ENCODE peak calls at places on chromosomes 11 and 22, in five cellular contexts. I is pancreas, K is esophagus squamous epithelium, N is tibial artery, H is heart left ventricle. Z is an unnamed sample. For H3K4me1, the result is how much of the 10 kb centered on the place peaks cover.

GRCh38 chr11:17273668-17274321 is 2.7 kb upstream of the NUCB2 start:
- DNase-seq in I (no peak), K (no peak), N (no peak), H (no peak), Z (no peak)

GRCh38 chr11:104690243-104690642 is 208.0 kb downstream of the CASP12 start:
- DNase-seq in I (no peak), K (no peak), N (no peak), H (no peak), Z (no peak)

GRCh38 chr11:36394056-36394455 is 98.0 kb downstream of the PRR5L start:
- DNase-seq in I (no peak), K (no peak), N (no peak), H (no peak), Z (no peak)

GRCh38 chr11:95680169-95680929 is 109.2 kb downstream of the FAM76B start:
- DNase-seq in I (no peak), K (no peak), N (no peak), H (no peak), Z (no peak)

GRCh38 chr22:26377170-26377825 is 51.8 kb upstream of the ASPHD2 start:
- DNase-seq in I (no peak), K (no peak), N (no peak), H (no peak), Z (no peak)

GRCh38 chr11:134915212-134915611 is 503.2 kb upstream of the B3GAT1 start:
- DNase-seq in I (no peak), K (no peak), N (no peak), H (no peak), Z (peak)

GRCh38 chr11:105641433-105641832 is 31.6 kb downstream of the GRIA4 start:
- DNase-seq in I (no peak), K (no peak), N (no peak), H (no peak), Z (no peak)

GRCh38 chr22:47300698-47301405 is 538.4 kb downstream of the TBC1D22A start:
- DNase-seq in I (peak), K (no peak), N (no peak), H (no peak), Z (no peak)

GRCh38 chr11:1153951-1154487 is 3.7 kb upstream of the MUC5AC start:
- DNase-seq in I (peak), K (no peak), N (peak), H (peak), Z (peak)

GRCh38 chr11:47483408-47483807 is 34.5 kb upstream of the RAPSN start:
- DNase-seq in I (no peak), K (no peak), N (no peak), H (no peak), Z (no peak)

GRCh38 chr11:35276396-35276795 is 137.4 kb downstream of the CD44 start:
- DNase-seq in I (no peak), K (peak), N (no peak), H (no peak), Z (peak)

GRCh38 chr11:126359431-126360048 is 4.1 kb downstream of the ST3GAL4 start:
- DNase-seq in I (no peak), K (no peak), N (peak), H (peak), Z (no peak)

GRCh38 chr11:66546966-66547661 is 411 bp downstream of the ACTN3 start:
- DNase-seq in I (no peak), K (no peak), N (no peak), H (no peak), Z (no peak)
- H3K4me3 ChIP-seq in I (no peak), K (peak), N (peak), H (peak), Z (peak)

DNA sequence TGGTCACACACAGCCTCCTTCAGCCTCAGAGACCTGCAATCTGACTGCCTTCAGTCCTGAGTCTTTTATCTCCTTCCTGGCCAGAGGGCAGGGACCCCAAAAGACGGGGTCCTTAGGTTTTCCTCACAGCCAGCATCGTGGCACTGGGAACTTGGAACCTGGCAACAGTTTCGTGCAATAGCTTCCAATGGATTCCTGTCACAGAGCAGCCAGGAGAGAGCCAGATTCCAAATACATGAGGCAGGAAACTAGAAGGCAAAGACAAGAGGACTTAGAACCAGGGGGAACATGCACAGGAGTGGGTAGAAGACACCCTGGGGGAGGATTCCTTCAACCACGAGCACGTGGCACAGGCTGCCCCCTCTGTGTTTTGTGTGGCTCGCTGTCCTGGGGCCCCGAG is 48.6 kb downstream of the C11orf91 start:
- DNase-seq in I (no peak), K (no peak), N (no peak), H (no peak), Z (no peak)
- H3K4me1 ChIP-seq in I (under half), K (under half), N (under half), H (under half), Z (under half)

DNA sequence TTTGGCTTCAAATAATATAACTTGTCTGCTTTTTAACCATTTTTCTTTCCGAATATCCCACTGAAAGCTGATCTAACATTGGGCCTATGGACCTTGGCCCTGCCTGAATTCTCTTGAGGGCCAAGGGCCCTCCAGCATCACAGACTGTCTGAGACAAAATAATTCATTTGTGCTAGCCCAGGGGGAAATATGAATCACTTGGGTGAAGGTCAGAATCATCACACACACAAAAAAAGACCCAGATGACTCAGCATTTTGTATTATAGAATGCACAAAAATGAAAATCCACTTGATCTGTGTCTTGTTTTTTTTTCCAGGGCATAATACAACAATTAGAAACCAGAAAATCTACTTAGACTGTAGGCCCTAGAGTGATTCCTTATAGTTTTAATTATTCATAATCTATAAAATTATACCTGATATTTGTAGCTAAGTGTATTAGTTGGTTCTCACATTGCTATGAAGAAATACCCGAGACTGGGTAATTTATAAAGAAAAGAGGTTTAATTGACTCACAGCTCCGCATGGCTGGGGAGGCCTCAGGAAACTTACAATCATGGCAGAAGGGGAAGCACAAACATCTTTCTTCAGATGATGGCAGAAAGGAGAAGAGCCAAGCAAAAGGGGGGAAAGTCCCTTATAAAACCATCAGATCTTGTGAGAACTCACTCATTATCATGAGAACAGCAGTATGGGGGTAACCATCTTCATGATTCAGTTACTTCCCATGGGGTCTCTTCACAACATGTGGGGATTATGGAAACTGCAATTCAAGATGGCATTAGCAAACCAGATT is 15.6 kb upstream of the RDX start:
- DNase-seq in I (no peak), K (no peak), N (no peak), H (no peak), Z (no peak)
- H3K4me3 ChIP-seq in I (no peak), K (no peak), N (no peak), H (no peak), Z (no peak)

GRCh38 chr22:40324468-40325305 is 21.6 kb upstream of the ADSL start:
- DNase-seq in I (no peak), K (no peak), N (no peak), H (no peak), Z (no peak)
- H3K4me1 ChIP-seq in I (under half), K (under half), N (under half), H (under half), Z (under half)

GRCh38 chr11:69644962-69645675 is 4.2 kb downstream of the CCND1 start:
- DNase-seq in I (peak), K (no peak), N (no peak), H (peak), Z (no peak)
- H3K4me3 ChIP-seq in I (no peak), K (peak), N (no peak), H (no peak), Z (no peak)

DNA sequence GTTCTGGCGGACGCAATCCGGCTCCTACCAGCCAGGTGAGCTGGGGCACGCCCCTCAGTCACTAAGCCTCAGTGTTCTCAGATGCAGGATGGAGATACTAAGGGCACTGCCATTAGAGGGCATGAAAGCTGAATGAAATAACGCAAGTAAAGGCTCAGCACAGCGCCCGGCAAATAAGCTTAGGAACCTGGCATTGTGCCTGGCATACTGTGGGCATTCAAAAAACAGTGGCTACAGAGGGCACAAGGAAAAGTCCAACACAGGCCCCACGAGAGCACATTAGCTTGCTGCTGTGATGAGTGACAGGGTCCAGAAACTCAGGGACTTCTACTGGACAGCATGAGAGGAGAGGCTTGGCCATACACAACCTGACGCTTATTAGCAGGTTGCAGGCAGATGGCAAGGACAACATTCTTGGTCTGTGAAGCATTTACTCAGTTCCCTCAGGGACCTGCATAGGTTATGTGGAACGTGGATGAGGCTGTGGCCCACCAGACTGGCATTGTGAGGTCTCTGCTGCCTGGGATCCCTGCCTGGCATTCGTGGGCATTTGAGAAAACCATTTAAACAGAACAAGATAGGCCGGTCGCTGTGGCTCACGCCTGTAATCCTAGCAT is 12.2 kb downstream of the TXN2 start:
- DNase-seq in I (no peak), K (no peak), N (peak), H (no peak), Z (no peak)
- H3K4me1 ChIP-seq in I (under half), K (half or more), N (half or more), H (under half), Z (half or more)

GRCh38 chr11:11583801-11584445 is 37.9 kb downstream of the GALNT18 start:
- DNase-seq in I (no peak), K (no peak), N (peak), H (no peak), Z (no peak)
- H3K4me3 ChIP-seq in I (no peak), K (no peak), N (no peak), H (no peak), Z (no peak)

DNA sequence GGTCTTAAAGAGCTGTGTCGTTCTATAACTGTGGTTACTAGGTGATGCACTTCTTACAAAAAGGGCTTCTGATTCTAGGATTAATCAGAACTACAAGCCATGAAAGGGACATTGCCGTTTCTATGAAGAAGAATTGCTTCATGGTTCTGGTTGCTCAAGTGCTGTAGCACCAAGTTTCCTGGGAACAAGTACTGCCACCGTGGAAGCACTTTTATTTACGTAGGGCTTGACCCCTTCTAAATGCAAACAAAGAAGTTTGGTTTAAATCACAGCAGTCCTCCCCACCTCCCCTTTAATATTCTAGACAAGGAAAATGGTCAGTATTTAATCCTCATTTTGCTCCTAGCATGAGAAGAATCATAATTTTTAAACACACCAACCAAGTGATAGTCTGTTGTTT is 9.8 kb downstream of the YAP1 start:
- DNase-seq in I (no peak), K (no peak), N (no peak), H (no peak), Z (no peak)
- H3K4me1 ChIP-seq in I (under half), K (half or more), N (half or more), H (under half), Z (under half)

DNA sequence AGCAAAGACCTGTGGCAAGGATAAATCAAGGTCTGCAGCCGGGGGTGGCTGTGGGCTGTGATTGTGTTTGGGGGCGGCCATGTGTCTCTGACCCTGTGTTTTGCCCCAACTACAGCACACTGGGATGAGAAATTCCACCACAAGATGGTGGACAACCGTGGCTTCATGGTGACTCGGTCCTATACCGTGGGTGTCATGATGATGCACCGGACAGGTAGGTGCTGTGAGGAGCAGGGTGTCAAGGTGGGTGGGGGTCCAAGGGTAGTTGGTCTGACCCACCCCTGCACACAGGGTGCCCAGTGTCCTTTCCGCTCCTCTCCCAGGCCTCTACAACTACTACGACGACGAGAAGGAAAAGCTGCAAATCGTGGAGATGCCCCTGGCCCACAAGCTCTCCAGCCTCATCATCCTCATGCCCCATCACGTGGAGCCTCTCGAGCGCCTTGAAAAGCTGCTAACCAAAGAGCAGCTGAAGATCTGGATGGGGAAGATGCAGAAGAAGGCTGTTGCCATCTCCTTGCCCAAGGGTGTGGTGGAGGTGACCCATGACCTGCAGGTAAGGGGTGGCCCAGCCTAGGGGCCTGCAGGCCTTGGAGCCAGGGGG is 6.7 kb downstream of the SERPINH1 start:
- DNase-seq in I (no peak), K (no peak), N (no peak), H (peak), Z (no peak)
- H3K4me3 ChIP-seq in I (no peak), K (no peak), N (no peak), H (no peak), Z (no peak)